ENCODE peak calls at places on chromosome 1, in five cellular contexts. Z is left ventricle myocardium inferior; F is NCI-H2081; C is AG08396; U is activated CD4-positive, alpha-beta T cell treated with anti-CD3 and anti-CD28 coated beads, Interleukin-2, amount 50 U/mL, for 4 hours. D is an unnamed sample.

GRCh38 chr1:246113555-246114095 is 393.5 kb downstream of the SMYD3 start:
- DNase-seq in F (peak; percentile 53), C (no peak), U (no peak), Z (no peak), D (no peak)

GRCh38 chr1:86739901-86740507 is 35.6 kb downstream of the SH3GLB1 start:
- DNase-seq in Z (no peak), F (no peak), C (no peak), U (no peak), D (no peak)

GRCh38 chr1:196680107-196680506 is 28.3 kb downstream of the CFH start:
- DNase-seq in Z (no peak), U (no peak), C (peak; percentile 5), F (no peak), D (no peak)

GRCh38 chr1:108000620-108001105 is 35.7 kb upstream of the VAV3 start:
- DNase-seq in C (no peak), Z (peak; percentile 55), F (peak; percentile 29), U (no peak), D (no peak)

GRCh38 chr1:116147972-116148371 is 36.8 kb downstream of the MAB21L3 start:
- DNase-seq in F (no peak), Z (no peak), U (no peak), C (no peak), D (no peak)

GRCh38 chr1:202011994-202012393 is 1.6 kb downstream of the ELF3 start:
- DNase-seq in U (no peak), F (peak; percentile 49), C (no peak), Z (no peak), D (no peak)

GRCh38 chr1:203692565-203693470 is 66.2 kb downstream of the ATP2B4 start:
- DNase-seq in F (no peak), Z (peak; percentile 82), U (no peak), C (peak; percentile 86), D (no peak)

GRCh38 chr1:106937104-106937503 is 119.4 kb upstream of the PRMT6 start:
- DNase-seq in U (no peak), F (no peak), Z (no peak), C (peak; percentile 3), D (no peak)

GRCh38 chr1:22786101-22786500 is 75.5 kb downstream of the EPHB2 start:
- DNase-seq in F (no peak), Z (no peak), U (no peak), C (no peak), D (no peak)

GRCh38 chr1:40373323-40374283 is at the start of gene SMAP2:
- DNase-seq in F (peak; percentile 97), Z (peak; percentile 96), U (peak; percentile 92), C (peak; percentile 100), D (peak; percentile 95)

GRCh38 chr1:198845851-198846250 is 207.0 kb downstream of the PTPRC start:
- DNase-seq in Z (no peak), U (no peak), C (no peak), F (no peak), D (no peak)